ENCODE peak calls at places on chromosomes 12 and 14, in nine cellular contexts. One of them, this sample, is unnamed.

GRCh38 chr12:13000616-13000934 is 510 bp upstream of the HEBP1 start:
- DNase-seq in AG10803: peak; percentile 24
- DNase-seq in activated naive CD4-positive, alpha-beta T cell treated with anti-CD3 and anti-CD28 coated beads, Interleukin-2, amount 10 ng/mL, durations not matched to agents 7 days and 5 days: no peak
- DNase-seq in left cardiac atrium: peak; percentile 56
- DNase-seq in AG04450: no peak
- DNase-seq in stromal cell of bone marrow: no peak
- DNase-seq in NCI-H1436: peak; percentile 48
- DNase-seq in hepatic stellate cell: peak; percentile 30
- DNase-seq in NCI-H2081: peak; percentile 57
- DNase-seq in this sample: no peak

GRCh38 chr14:93951798-93952540 is 24.4 kb downstream of the ASB2 start:
- DNase-seq in hepatic stellate cell: no peak
- DNase-seq in NCI-H1436: no peak
- DNase-seq in stromal cell of bone marrow: no peak
- DNase-seq in AG10803: no peak
- DNase-seq in left cardiac atrium: no peak
- DNase-seq in NCI-H2081: no peak
- DNase-seq in AG04450: no peak
- DNase-seq in activated naive CD4-positive, alpha-beta T cell treated with anti-CD3 and anti-CD28 coated beads, Interleukin-2, amount 10 ng/mL, durations not matched to agents 7 days and 5 days: no peak
- DNase-seq in this sample: no peak

GRCh38 chr12:26268841-26269553 is 73.6 kb downstream of the SSPN start:
- DNase-seq in NCI-H1436: no peak
- DNase-seq in left cardiac atrium: no peak
- DNase-seq in hepatic stellate cell: no peak
- DNase-seq in AG04450: no peak
- DNase-seq in NCI-H2081: no peak
- DNase-seq in stromal cell of bone marrow: no peak
- DNase-seq in activated naive CD4-positive, alpha-beta T cell treated with anti-CD3 and anti-CD28 coated beads, Interleukin-2, amount 10 ng/mL, durations not matched to agents 7 days and 5 days: no peak
- DNase-seq in AG10803: peak; percentile 53
- DNase-seq in this sample: no peak

GRCh38 chr14:104267895-104268294 is 129.5 kb downstream of the KIF26A start:
- DNase-seq in AG10803: no peak
- DNase-seq in left cardiac atrium: peak; percentile 24
- DNase-seq in NCI-H1436: no peak
- DNase-seq in activated naive CD4-positive, alpha-beta T cell treated with anti-CD3 and anti-CD28 coated beads, Interleukin-2, amount 10 ng/mL, durations not matched to agents 7 days and 5 days: no peak
- DNase-seq in hepatic stellate cell: no peak
- DNase-seq in AG04450: no peak
- DNase-seq in stromal cell of bone marrow: no peak
- DNase-seq in NCI-H2081: no peak
- DNase-seq in this sample: no peak

GRCh38 chr12:46386877-46387629 is 14.5 kb upstream of the SLC38A2 start:
- DNase-seq in NCI-H1436: no peak
- DNase-seq in stromal cell of bone marrow: no peak
- DNase-seq in activated naive CD4-positive, alpha-beta T cell treated with anti-CD3 and anti-CD28 coated beads, Interleukin-2, amount 10 ng/mL, durations not matched to agents 7 days and 5 days: no peak
- DNase-seq in hepatic stellate cell: no peak
- DNase-seq in left cardiac atrium: peak; percentile 48
- DNase-seq in NCI-H2081: no peak
- DNase-seq in AG10803: peak; percentile 77
- DNase-seq in AG04450: no peak
- DNase-seq in this sample: no peak

GRCh38 chr12:48216785-48217184 is 13.7 kb upstream of the OR10AD1 start:
- DNase-seq in NCI-H2081: no peak
- DNase-seq in NCI-H1436: no peak
- DNase-seq in activated naive CD4-positive, alpha-beta T cell treated with anti-CD3 and anti-CD28 coated beads, Interleukin-2, amount 10 ng/mL, durations not matched to agents 7 days and 5 days: no peak
- DNase-seq in stromal cell of bone marrow: no peak
- DNase-seq in left cardiac atrium: no peak
- DNase-seq in AG10803: no peak
- DNase-seq in AG04450: no peak
- DNase-seq in hepatic stellate cell: no peak
- DNase-seq in this sample: no peak

GRCh38 chr12:13573698-13574321 is 377.3 kb downstream of the EMP1 start:
- DNase-seq in NCI-H1436: no peak
- DNase-seq in NCI-H2081: no peak
- DNase-seq in left cardiac atrium: no peak
- DNase-seq in stromal cell of bone marrow: peak; percentile 69
- DNase-seq in hepatic stellate cell: peak; percentile 7
- DNase-seq in AG10803: peak; percentile 88
- DNase-seq in AG04450: no peak
- DNase-seq in activated naive CD4-positive, alpha-beta T cell treated with anti-CD3 and anti-CD28 coated beads, Interleukin-2, amount 10 ng/mL, durations not matched to agents 7 days and 5 days: no peak
- DNase-seq in this sample: no peak

GRCh38 chr14:105461903-105462302 is 12.7 kb upstream of the CRIP2 start:
- DNase-seq in hepatic stellate cell: no peak
- DNase-seq in stromal cell of bone marrow: no peak
- DNase-seq in AG10803: no peak
- DNase-seq in left cardiac atrium: no peak
- DNase-seq in NCI-H2081: no peak
- DNase-seq in AG04450: no peak
- DNase-seq in activated naive CD4-positive, alpha-beta T cell treated with anti-CD3 and anti-CD28 coated beads, Interleukin-2, amount 10 ng/mL, durations not matched to agents 7 days and 5 days: no peak
- DNase-seq in NCI-H1436: no peak
- DNase-seq in this sample: no peak

GRCh38 chr14:102922490-102923200 is at the start of gene AMN:
- DNase-seq in AG10803: no peak
- DNase-seq in hepatic stellate cell: no peak
- DNase-seq in NCI-H2081: no peak
- DNase-seq in AG04450: no peak
- DNase-seq in stromal cell of bone marrow: no peak
- DNase-seq in left cardiac atrium: no peak
- DNase-seq in activated naive CD4-positive, alpha-beta T cell treated with anti-CD3 and anti-CD28 coated beads, Interleukin-2, amount 10 ng/mL, durations not matched to agents 7 days and 5 days: peak; percentile 54
- DNase-seq in NCI-H1436: no peak
- DNase-seq in this sample: no peak

GRCh38 chr12:78473136-78473535 is 391.4 kb upstream of the SYT1 start:
- DNase-seq in activated naive CD4-positive, alpha-beta T cell treated with anti-CD3 and anti-CD28 coated beads, Interleukin-2, amount 10 ng/mL, durations not matched to agents 7 days and 5 days: no peak
- DNase-seq in AG04450: no peak
- DNase-seq in stromal cell of bone marrow: peak; percentile 17
- DNase-seq in NCI-H2081: no peak
- DNase-seq in AG10803: peak; percentile 9
- DNase-seq in NCI-H1436: no peak
- DNase-seq in hepatic stellate cell: no peak
- DNase-seq in left cardiac atrium: no peak
- DNase-seq in this sample: peak; percentile 85

GRCh38 chr14:29643415-29644206 is 284.0 kb downstream of the PRKD1 start:
- DNase-seq in NCI-H1436: no peak
- DNase-seq in left cardiac atrium: no peak
- DNase-seq in hepatic stellate cell: no peak
- DNase-seq in AG10803: peak; percentile 40
- DNase-seq in AG04450: no peak
- DNase-seq in activated naive CD4-positive, alpha-beta T cell treated with anti-CD3 and anti-CD28 coated beads, Interleukin-2, amount 10 ng/mL, durations not matched to agents 7 days and 5 days: no peak
- DNase-seq in NCI-H2081: no peak
- DNase-seq in stromal cell of bone marrow: peak; percentile 18
- DNase-seq in this sample: no peak

GRCh38 chr14:32252030-32252670 is 49.1 kb upstream of the RNU6-8 start:
- DNase-seq in AG10803: peak; percentile 72
- DNase-seq in hepatic stellate cell: peak; percentile 68
- DNase-seq in AG04450: peak; percentile 45
- DNase-seq in NCI-H2081: peak; percentile 78
- DNase-seq in left cardiac atrium: peak; percentile 34
- DNase-seq in activated naive CD4-positive, alpha-beta T cell treated with anti-CD3 and anti-CD28 coated beads, Interleukin-2, amount 10 ng/mL, durations not matched to agents 7 days and 5 days: peak; percentile 62
- DNase-seq in stromal cell of bone marrow: peak; percentile 52
- DNase-seq in NCI-H1436: peak; percentile 74
- DNase-seq in this sample: peak; percentile 92

GRCh38 chr12:10381912-10382628 is 7.8 kb downstream of the KLRK1 start:
- DNase-seq in activated naive CD4-positive, alpha-beta T cell treated with anti-CD3 and anti-CD28 coated beads, Interleukin-2, amount 10 ng/mL, durations not matched to agents 7 days and 5 days: no peak
- DNase-seq in AG04450: no peak
- DNase-seq in NCI-H1436: no peak
- DNase-seq in AG10803: no peak
- DNase-seq in hepatic stellate cell: no peak
- DNase-seq in stromal cell of bone marrow: no peak
- DNase-seq in NCI-H2081: no peak
- DNase-seq in left cardiac atrium: no peak
- DNase-seq in this sample: no peak

GRCh38 chr12:77099799-77100198 is 34.4 kb upstream of the E2F7 start:
- DNase-seq in activated naive CD4-positive, alpha-beta T cell treated with anti-CD3 and anti-CD28 coated beads, Interleukin-2, amount 10 ng/mL, durations not matched to agents 7 days and 5 days: no peak
- DNase-seq in NCI-H1436: no peak
- DNase-seq in NCI-H2081: no peak
- DNase-seq in hepatic stellate cell: no peak
- DNase-seq in AG10803: no peak
- DNase-seq in left cardiac atrium: no peak
- DNase-seq in AG04450: no peak
- DNase-seq in stromal cell of bone marrow: no peak
- DNase-seq in this sample: no peak

GRCh38 chr12:19227190-19227879 is 97.8 kb downstream of the PLEKHA5 start:
- DNase-seq in AG04450: no peak
- DNase-seq in NCI-H2081: no peak
- DNase-seq in hepatic stellate cell: no peak
- DNase-seq in AG10803: no peak
- DNase-seq in NCI-H1436: no peak
- DNase-seq in left cardiac atrium: no peak
- DNase-seq in stromal cell of bone marrow: no peak
- DNase-seq in activated naive CD4-positive, alpha-beta T cell treated with anti-CD3 and anti-CD28 coated beads, Interleukin-2, amount 10 ng/mL, durations not matched to agents 7 days and 5 days: no peak
- DNase-seq in this sample: no peak

GRCh38 chr14:71143391-71144290 is 236.4 kb downstream of the PCNX1 start:
- DNase-seq in AG10803: peak; percentile 80
- DNase-seq in AG04450: peak; percentile 15
- DNase-seq in NCI-H2081: no peak
- DNase-seq in activated naive CD4-positive, alpha-beta T cell treated with anti-CD3 and anti-CD28 coated beads, Interleukin-2, amount 10 ng/mL, durations not matched to agents 7 days and 5 days: peak; percentile 69
- DNase-seq in hepatic stellate cell: peak; percentile 46
- DNase-seq in NCI-H1436: no peak
- DNase-seq in stromal cell of bone marrow: no peak
- DNase-seq in left cardiac atrium: no peak
- DNase-seq in this sample: no peak

GRCh38 chr14:89028462-89029134 is 204.1 kb downstream of the TTC8 start:
- DNase-seq in left cardiac atrium: no peak
- DNase-seq in NCI-H2081: no peak
- DNase-seq in AG10803: no peak
- DNase-seq in AG04450: no peak
- DNase-seq in stromal cell of bone marrow: no peak
- DNase-seq in hepatic stellate cell: no peak
- DNase-seq in NCI-H1436: no peak
- DNase-seq in activated naive CD4-positive, alpha-beta T cell treated with anti-CD3 and anti-CD28 coated beads, Interleukin-2, amount 10 ng/mL, durations not matched to agents 7 days and 5 days: no peak
- DNase-seq in this sample: no peak

GRCh38 chr14:30158299-30158698 is 230.7 kb upstream of the PRKD1 start:
- DNase-seq in stromal cell of bone marrow: no peak
- DNase-seq in activated naive CD4-positive, alpha-beta T cell treated with anti-CD3 and anti-CD28 coated beads, Interleukin-2, amount 10 ng/mL, durations not matched to agents 7 days and 5 days: no peak
- DNase-seq in hepatic stellate cell: no peak
- DNase-seq in AG10803: no peak
- DNase-seq in left cardiac atrium: no peak
- DNase-seq in NCI-H2081: no peak
- DNase-seq in NCI-H1436: no peak
- DNase-seq in AG04450: no peak
- DNase-seq in this sample: no peak

GRCh38 chr14:68482772-68483395 is 310.0 kb downstream of the ZFP36L1 start:
- DNase-seq in NCI-H1436: no peak
- DNase-seq in left cardiac atrium: no peak
- DNase-seq in AG10803: no peak
- DNase-seq in NCI-H2081: no peak
- DNase-seq in activated naive CD4-positive, alpha-beta T cell treated with anti-CD3 and anti-CD28 coated beads, Interleukin-2, amount 10 ng/mL, durations not matched to agents 7 days and 5 days: no peak
- DNase-seq in AG04450: no peak
- DNase-seq in stromal cell of bone marrow: no peak
- DNase-seq in hepatic stellate cell: no peak
- DNase-seq in this sample: no peak

GRCh38 chr12:118402251-118402650 is 25.9 kb downstream of the SUDS3 start:
- DNase-seq in hepatic stellate cell: peak; percentile 69
- DNase-seq in left cardiac atrium: no peak
- DNase-seq in AG10803: peak; percentile 85
- DNase-seq in stromal cell of bone marrow: peak; percentile 89
- DNase-seq in activated naive CD4-positive, alpha-beta T cell treated with anti-CD3 and anti-CD28 coated beads, Interleukin-2, amount 10 ng/mL, durations not matched to agents 7 days and 5 days: no peak
- DNase-seq in AG04450: peak; percentile 60
- DNase-seq in NCI-H2081: no peak
- DNase-seq in NCI-H1436: no peak
- DNase-seq in this sample: no peak

GRCh38 chr14:71169861-71170260 is 262.6 kb downstream of the PCNX1 start:
- DNase-seq in hepatic stellate cell: no peak
- DNase-seq in stromal cell of bone marrow: no peak
- DNase-seq in AG04450: no peak
- DNase-seq in AG10803: no peak
- DNase-seq in NCI-H1436: no peak
- DNase-seq in NCI-H2081: no peak
- DNase-seq in left cardiac atrium: no peak
- DNase-seq in activated naive CD4-positive, alpha-beta T cell treated with anti-CD3 and anti-CD28 coated beads, Interleukin-2, amount 10 ng/mL, durations not matched to agents 7 days and 5 days: no peak
- DNase-seq in this sample: no peak

GRCh38 chr12:69524331-69524630 is 54.1 kb downstream of the FRS2 start:
- DNase-seq in left cardiac atrium: no peak
- DNase-seq in AG10803: no peak
- DNase-seq in activated naive CD4-positive, alpha-beta T cell treated with anti-CD3 and anti-CD28 coated beads, Interleukin-2, amount 10 ng/mL, durations not matched to agents 7 days and 5 days: no peak
- DNase-seq in NCI-H2081: no peak
- DNase-seq in AG04450: no peak
- DNase-seq in hepatic stellate cell: no peak
- DNase-seq in stromal cell of bone marrow: no peak
- DNase-seq in NCI-H1436: no peak
- DNase-seq in this sample: no peak

GRCh38 chr12:49121047-49121696 is 10.0 kb downstream of the TUBA1B start:
- DNase-seq in AG04450: no peak
- DNase-seq in hepatic stellate cell: peak; percentile 77
- DNase-seq in AG10803: peak; percentile 73
- DNase-seq in NCI-H2081: no peak
- DNase-seq in left cardiac atrium: no peak
- DNase-seq in stromal cell of bone marrow: peak; percentile 57
- DNase-seq in activated naive CD4-positive, alpha-beta T cell treated with anti-CD3 and anti-CD28 coated beads, Interleukin-2, amount 10 ng/mL, durations not matched to agents 7 days and 5 days: no peak
- DNase-seq in NCI-H1436: peak; percentile 17
- DNase-seq in this sample: peak; percentile 53

GRCh38 chr12:97989366-97989940 is 525.9 kb upstream of the TMPO start:
- DNase-seq in NCI-H2081: no peak
- DNase-seq in NCI-H1436: no peak
- DNase-seq in left cardiac atrium: no peak
- DNase-seq in hepatic stellate cell: no peak
- DNase-seq in AG10803: no peak
- DNase-seq in stromal cell of bone marrow: no peak
- DNase-seq in AG04450: no peak
- DNase-seq in activated naive CD4-positive, alpha-beta T cell treated with anti-CD3 and anti-CD28 coated beads, Interleukin-2, amount 10 ng/mL, durations not matched to agents 7 days and 5 days: no peak
- DNase-seq in this sample: no peak

GRCh38 chr12:123398177-123398916 is 14.4 kb downstream of the KMT5A start:
- DNase-seq in left cardiac atrium: peak; percentile 86
- DNase-seq in activated naive CD4-positive, alpha-beta T cell treated with anti-CD3 and anti-CD28 coated beads, Interleukin-2, amount 10 ng/mL, durations not matched to agents 7 days and 5 days: no peak
- DNase-seq in stromal cell of bone marrow: peak; percentile 79
- DNase-seq in hepatic stellate cell: peak; percentile 82
- DNase-seq in AG10803: peak; percentile 81
- DNase-seq in NCI-H2081: no peak
- DNase-seq in AG04450: no peak
- DNase-seq in NCI-H1436: no peak
- DNase-seq in this sample: peak; percentile 95

GRCh38 chr12:71503579-71504470 is 64.2 kb downstream of the LGR5 start:
- DNase-seq in AG04450: no peak
- DNase-seq in AG10803: no peak
- DNase-seq in NCI-H1436: no peak
- DNase-seq in hepatic stellate cell: no peak
- DNase-seq in stromal cell of bone marrow: no peak
- DNase-seq in activated naive CD4-positive, alpha-beta T cell treated with anti-CD3 and anti-CD28 coated beads, Interleukin-2, amount 10 ng/mL, durations not matched to agents 7 days and 5 days: peak; percentile 31
- DNase-seq in NCI-H2081: peak; percentile 56
- DNase-seq in left cardiac atrium: no peak
- DNase-seq in this sample: no peak

GRCh38 chr12:101455685-101456084 is 19.5 kb upstream of the SPIC start:
- DNase-seq in AG10803: no peak
- DNase-seq in activated naive CD4-positive, alpha-beta T cell treated with anti-CD3 and anti-CD28 coated beads, Interleukin-2, amount 10 ng/mL, durations not matched to agents 7 days and 5 days: peak; percentile 52
- DNase-seq in stromal cell of bone marrow: no peak
- DNase-seq in left cardiac atrium: no peak
- DNase-seq in NCI-H1436: no peak
- DNase-seq in NCI-H2081: no peak
- DNase-seq in AG04450: no peak
- DNase-seq in hepatic stellate cell: no peak
- DNase-seq in this sample: no peak

GRCh38 chr12:117587646-117588287 is 226.3 kb upstream of the NOS1 start:
- DNase-seq in left cardiac atrium: peak; percentile 60
- DNase-seq in AG04450: no peak
- DNase-seq in AG10803: peak; percentile 31
- DNase-seq in NCI-H1436: peak; percentile 51
- DNase-seq in activated naive CD4-positive, alpha-beta T cell treated with anti-CD3 and anti-CD28 coated beads, Interleukin-2, amount 10 ng/mL, durations not matched to agents 7 days and 5 days: peak; percentile 56
- DNase-seq in hepatic stellate cell: no peak
- DNase-seq in NCI-H2081: peak; percentile 43
- DNase-seq in stromal cell of bone marrow: peak; percentile 17
- DNase-seq in this sample: peak; percentile 14

GRCh38 chr12:40010899-40011774 is 94.7 kb downstream of the SLC2A13 start:
- DNase-seq in AG04450: peak; percentile 36
- DNase-seq in stromal cell of bone marrow: peak; percentile 78
- DNase-seq in NCI-H1436: peak; percentile 12
- DNase-seq in AG10803: peak; percentile 73
- DNase-seq in activated naive CD4-positive, alpha-beta T cell treated with anti-CD3 and anti-CD28 coated beads, Interleukin-2, amount 10 ng/mL, durations not matched to agents 7 days and 5 days: peak; percentile 71
- DNase-seq in left cardiac atrium: peak; percentile 42
- DNase-seq in NCI-H2081: peak; percentile 71
- DNase-seq in hepatic stellate cell: peak; percentile 50
- DNase-seq in this sample: peak; percentile 81

GRCh38 chr12:101671157-101671791 is 26.2 kb upstream of the CHPT1 start:
- DNase-seq in activated naive CD4-positive, alpha-beta T cell treated with anti-CD3 and anti-CD28 coated beads, Interleukin-2, amount 10 ng/mL, durations not matched to agents 7 days and 5 days: peak; percentile 64
- DNase-seq in AG04450: no peak
- DNase-seq in NCI-H1436: no peak
- DNase-seq in stromal cell of bone marrow: no peak
- DNase-seq in left cardiac atrium: no peak
- DNase-seq in NCI-H2081: no peak
- DNase-seq in hepatic stellate cell: no peak
- DNase-seq in AG10803: no peak
- DNase-seq in this sample: no peak

GRCh38 chr12:51631591-51631990 is 40.6 kb downstream of the SCN8A start:
- DNase-seq in activated naive CD4-positive, alpha-beta T cell treated with anti-CD3 and anti-CD28 coated beads, Interleukin-2, amount 10 ng/mL, durations not matched to agents 7 days and 5 days: no peak
- DNase-seq in left cardiac atrium: no peak
- DNase-seq in stromal cell of bone marrow: peak; percentile 63
- DNase-seq in AG04450: no peak
- DNase-seq in NCI-H1436: no peak
- DNase-seq in hepatic stellate cell: peak; percentile 24
- DNase-seq in AG10803: peak; percentile 51
- DNase-seq in NCI-H2081: no peak
- DNase-seq in this sample: peak; percentile 29

This sample was measured in NCI-H446.